ENCODE peak calls at places on chromosomes 3 and 15, in six cellular contexts. One of them, this sample, is unnamed. For H3K36me3, the result is how much of the 10 kb centered on the place peaks cover.

GRCh38 chr3:147195896-147196295 is 210.4 kb downstream of the ZIC4 start:
- DNase-seq in left ventricle myocardium inferior: no peak
- DNase-seq in cardiac muscle cell: no peak
- DNase-seq in hepatocyte: no peak
- DNase-seq in colonic mucosa: no peak
- DNase-seq in HepG2: no peak
- DNase-seq in this sample: no peak

GRCh38 chr3:108001457-108001856 is 89.4 kb downstream of the CD47 start:
- DNase-seq in cardiac muscle cell: peak
- DNase-seq in HepG2: no peak
- DNase-seq in left ventricle myocardium inferior: no peak
- DNase-seq in colonic mucosa: peak
- DNase-seq in hepatocyte: peak
- DNase-seq in this sample: no peak

GRCh38 chr3:14203521-14204079 is 25.0 kb downstream of the LSM3 start:
- DNase-seq in cardiac muscle cell: peak
- DNase-seq in HepG2: peak
- DNase-seq in left ventricle myocardium inferior: no peak
- DNase-seq in colonic mucosa: peak
- DNase-seq in hepatocyte: peak
- DNase-seq in this sample: peak

GRCh38 chr3:123405021-123405420 is 43.9 kb downstream of the ADCY5 start:
- DNase-seq in HepG2: no peak
- DNase-seq in left ventricle myocardium inferior: no peak
- DNase-seq in colonic mucosa: no peak
- DNase-seq in hepatocyte: no peak
- DNase-seq in cardiac muscle cell: no peak
- DNase-seq in this sample: no peak

GRCh38 chr3:158167737-158168469 is 58.0 kb downstream of the RSRC1 start:
- DNase-seq in left ventricle myocardium inferior: no peak
- DNase-seq in cardiac muscle cell: peak
- DNase-seq in HepG2: peak
- DNase-seq in hepatocyte: peak
- DNase-seq in colonic mucosa: no peak
- DNase-seq in this sample: no peak

GRCh38 chr3:108387065-108387464 is 90.7 kb downstream of the HHLA2 start:
- DNase-seq in hepatocyte: no peak
- DNase-seq in left ventricle myocardium inferior: no peak
- DNase-seq in cardiac muscle cell: no peak
- DNase-seq in colonic mucosa: no peak
- DNase-seq in HepG2: no peak
- DNase-seq in this sample: no peak

GRCh38 chr3:119675188-119675874 is 1.9 kb downstream of the COX17 start:
- DNase-seq in colonic mucosa: no peak
- DNase-seq in hepatocyte: no peak
- DNase-seq in cardiac muscle cell: no peak
- DNase-seq in HepG2: no peak
- DNase-seq in left ventricle myocardium inferior: no peak
- DNase-seq in this sample: no peak

GRCh38 chr15:85141601-85142185 is 160.0 kb downstream of the PDE8A start:
- DNase-seq in cardiac muscle cell: no peak
- DNase-seq in HepG2: no peak
- DNase-seq in hepatocyte: no peak
- DNase-seq in colonic mucosa: no peak
- DNase-seq in left ventricle myocardium inferior: no peak
- DNase-seq in this sample: no peak

GRCh38 chr15:39896837-39897236 is 23.2 kb downstream of the GPR176 start:
- DNase-seq in cardiac muscle cell: peak
- DNase-seq in left ventricle myocardium inferior: no peak
- DNase-seq in HepG2: no peak
- DNase-seq in hepatocyte: no peak
- DNase-seq in colonic mucosa: no peak
- DNase-seq in this sample: no peak

GRCh38 chr15:34721802-34722795 is 32.7 kb downstream of the GJD2 start:
- DNase-seq in cardiac muscle cell: peak
- DNase-seq in HepG2: peak
- DNase-seq in colonic mucosa: no peak
- DNase-seq in left ventricle myocardium inferior: peak
- DNase-seq in hepatocyte: peak
- DNase-seq in this sample: peak

GRCh38 chr3:45942051-45942825 is 1.0 kb upstream of the CXCR6 start:
- DNase-seq in colonic mucosa: no peak
- DNase-seq in left ventricle myocardium inferior: no peak
- DNase-seq in cardiac muscle cell: no peak
- DNase-seq in hepatocyte: no peak
- DNase-seq in HepG2: no peak
- DNase-seq in this sample: no peak

GRCh38 chr3:65484964-65485363 is 553.8 kb downstream of the MAGI1 start:
- DNase-seq in cardiac muscle cell: no peak
- DNase-seq in hepatocyte: no peak
- DNase-seq in HepG2: no peak
- DNase-seq in colonic mucosa: no peak
- DNase-seq in left ventricle myocardium inferior: no peak
- DNase-seq in this sample: no peak

GRCh38 chr3:170038434-170039110 is 777 bp downstream of the GPR160 start:
- DNase-seq in left ventricle myocardium inferior: no peak
- DNase-seq in hepatocyte: peak
- DNase-seq in HepG2: no peak
- DNase-seq in cardiac muscle cell: no peak
- DNase-seq in colonic mucosa: peak
- DNase-seq in this sample: no peak

GRCh38 chr3:171459130-171459941 is 869 bp downstream of the TNIK start:
- DNase-seq in hepatocyte: peak
- DNase-seq in HepG2: no peak
- DNase-seq in left ventricle myocardium inferior: peak
- DNase-seq in colonic mucosa: peak
- DNase-seq in cardiac muscle cell: peak
- DNase-seq in this sample: peak

GRCh38 chr3:61443886-61444285 is 117.5 kb upstream of the PTPRG start:
- DNase-seq in HepG2: no peak
- DNase-seq in left ventricle myocardium inferior: no peak
- DNase-seq in colonic mucosa: no peak
- DNase-seq in hepatocyte: no peak
- DNase-seq in cardiac muscle cell: no peak
- DNase-seq in this sample: no peak

GRCh38 chr3:188947983-188948657 is 223.7 kb upstream of the TPRG1 start:
- DNase-seq in cardiac muscle cell: peak
- DNase-seq in hepatocyte: peak
- DNase-seq in left ventricle myocardium inferior: peak
- DNase-seq in colonic mucosa: peak
- DNase-seq in HepG2: no peak
- DNase-seq in this sample: peak

GRCh38 chr3:31196881-31197364 is 302.5 kb upstream of the GADL1 start:
- DNase-seq in cardiac muscle cell: peak
- DNase-seq in colonic mucosa: no peak
- DNase-seq in HepG2: no peak
- DNase-seq in left ventricle myocardium inferior: peak
- DNase-seq in hepatocyte: peak
- DNase-seq in this sample: no peak

GRCh38 chr3:44045476-44046275 is 196.0 kb upstream of the TOPAZ1 start:
- DNase-seq in left ventricle myocardium inferior: no peak
- DNase-seq in cardiac muscle cell: no peak
- DNase-seq in colonic mucosa: peak
- DNase-seq in hepatocyte: peak
- DNase-seq in HepG2: no peak
- DNase-seq in this sample: no peak

GRCh38 chr3:128067481-128067880 is 15.2 kb downstream of the SEC61A1 start:
- DNase-seq in cardiac muscle cell: no peak
- DNase-seq in HepG2: no peak
- DNase-seq in hepatocyte: no peak
- DNase-seq in colonic mucosa: no peak
- DNase-seq in left ventricle myocardium inferior: no peak
- DNase-seq in this sample: no peak

GRCh38 chr3:128068156-128068620 is 16.0 kb downstream of the SEC61A1 start:
- DNase-seq in colonic mucosa: no peak
- DNase-seq in cardiac muscle cell: peak
- DNase-seq in HepG2: peak
- DNase-seq in left ventricle myocardium inferior: no peak
- DNase-seq in hepatocyte: peak
- DNase-seq in this sample: no peak

GRCh38 chr3:128070898-128071591 is 18.8 kb downstream of the SEC61A1 start:
- DNase-seq in cardiac muscle cell: no peak
- DNase-seq in HepG2: no peak
- DNase-seq in hepatocyte: no peak
- DNase-seq in colonic mucosa: no peak
- DNase-seq in left ventricle myocardium inferior: no peak
- DNase-seq in this sample: no peak

GRCh38 chr3:128071771-128072453 is 19.7 kb downstream of the SEC61A1 start:
- DNase-seq in left ventricle myocardium inferior: no peak
- DNase-seq in hepatocyte: no peak
- DNase-seq in colonic mucosa: peak
- DNase-seq in HepG2: no peak
- DNase-seq in cardiac muscle cell: no peak
- DNase-seq in this sample: no peak

DNA sequence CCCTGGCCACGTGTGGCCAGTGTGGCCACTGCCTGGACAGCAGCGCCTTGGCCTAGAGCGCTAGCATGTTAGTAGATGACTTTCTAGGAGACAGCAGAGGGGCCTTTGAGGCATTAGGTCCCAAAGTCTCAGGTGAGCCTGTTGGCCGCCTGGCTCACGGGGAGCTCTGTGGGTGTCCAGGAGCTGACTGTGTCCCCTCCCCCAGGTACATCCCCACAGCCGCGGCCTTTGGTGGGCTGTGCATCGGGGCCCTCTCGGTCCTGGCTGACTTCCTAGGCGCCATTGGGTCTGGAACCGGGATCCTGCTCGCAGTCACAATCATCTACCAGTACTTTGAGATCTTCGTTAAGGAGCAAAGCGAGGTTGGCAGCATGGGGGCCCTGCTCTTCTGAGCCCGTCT is 17.0 kb downstream of the SEC61A1 start:
- DNase-seq in HepG2: no peak
- DNase-seq in hepatocyte: no peak
- DNase-seq in left ventricle myocardium inferior: no peak
- DNase-seq in cardiac muscle cell: no peak
- DNase-seq in colonic mucosa: no peak
- DNase-seq in this sample: no peak
- H3K36me3 ChIP-seq in HepG2: under half
- H3K36me3 ChIP-seq in hepatocyte: under half
- H3K36me3 ChIP-seq in left ventricle myocardium inferior: half or more
- H3K36me3 ChIP-seq in cardiac muscle cell: half or more
- H3K36me3 ChIP-seq in colonic mucosa: under half
- H3K36me3 ChIP-seq in this sample: under half

DNA sequence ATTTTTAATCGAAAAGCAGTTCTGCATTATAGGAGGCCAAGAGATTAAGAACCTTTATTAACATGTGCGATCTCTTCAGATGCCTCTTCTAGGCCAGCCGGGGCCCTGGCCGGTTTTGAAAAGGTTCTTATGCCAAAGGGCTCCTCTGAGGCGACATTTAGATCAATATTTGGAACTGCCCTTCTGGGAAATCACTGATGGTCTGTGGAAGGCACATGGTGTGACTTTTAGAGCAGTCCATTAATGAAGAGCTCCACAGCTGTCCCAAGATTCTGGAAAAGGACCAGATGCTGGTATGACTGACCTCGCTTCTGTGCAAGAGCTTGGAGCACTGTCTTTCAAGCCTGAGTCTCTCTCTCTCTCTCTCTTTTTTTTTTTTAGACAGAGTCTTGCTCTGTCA is 19.7 kb downstream of the MGLL start:
- DNase-seq in hepatocyte: no peak
- DNase-seq in cardiac muscle cell: no peak
- DNase-seq in HepG2: no peak
- DNase-seq in left ventricle myocardium inferior: no peak
- DNase-seq in colonic mucosa: no peak
- DNase-seq in this sample: no peak
- H3K36me3 ChIP-seq in hepatocyte: under half
- H3K36me3 ChIP-seq in cardiac muscle cell: under half
- H3K36me3 ChIP-seq in HepG2: under half
- H3K36me3 ChIP-seq in left ventricle myocardium inferior: half or more
- H3K36me3 ChIP-seq in colonic mucosa: under half
- H3K36me3 ChIP-seq in this sample: under half

DNA sequence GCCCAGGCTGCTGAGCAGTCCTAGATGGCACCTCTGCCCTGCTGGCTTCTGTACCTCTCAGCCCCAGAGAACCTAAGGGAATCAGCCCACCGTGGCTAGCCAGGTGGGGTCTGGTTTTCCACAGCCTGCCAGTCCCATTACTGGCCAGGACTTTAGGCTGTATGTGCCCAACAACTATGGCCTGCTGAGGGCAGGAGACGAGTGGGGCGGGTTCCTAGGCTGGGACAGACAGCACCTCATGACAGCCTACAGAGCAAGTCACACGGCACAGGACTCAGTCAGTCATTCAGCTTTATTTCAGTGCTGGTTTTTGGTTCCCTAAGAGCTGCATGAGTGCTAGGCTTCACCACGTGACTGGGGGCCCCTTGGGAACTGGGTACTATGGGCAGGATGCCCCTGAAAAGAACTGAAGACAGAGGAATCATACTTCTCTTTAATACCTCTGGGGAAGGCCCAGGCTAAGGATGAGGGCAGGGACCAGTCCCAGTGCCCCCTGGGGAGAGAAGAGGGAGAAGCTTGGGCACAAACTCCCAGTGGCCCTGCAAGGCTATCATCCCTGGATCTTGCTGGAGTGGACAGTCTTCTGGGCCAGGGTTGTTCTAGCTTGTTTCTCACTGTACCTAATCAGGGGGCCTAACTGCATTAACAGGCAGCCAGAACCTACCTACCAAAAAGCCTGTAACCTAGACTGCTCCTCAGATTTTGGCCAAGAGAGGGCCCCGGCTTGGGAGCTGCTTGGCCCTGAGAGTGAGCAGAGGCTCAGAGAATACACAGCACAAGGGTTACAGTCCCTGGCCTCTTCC is 14.8 kb downstream of the CLK3 start:
- DNase-seq in colonic mucosa: no peak
- DNase-seq in HepG2: no peak
- DNase-seq in cardiac muscle cell: no peak
- DNase-seq in left ventricle myocardium inferior: no peak
- DNase-seq in hepatocyte: no peak
- DNase-seq in this sample: no peak
- H3K36me3 ChIP-seq in colonic mucosa: under half
- H3K36me3 ChIP-seq in HepG2: half or more
- H3K36me3 ChIP-seq in cardiac muscle cell: half or more
- H3K36me3 ChIP-seq in left ventricle myocardium inferior: half or more
- H3K36me3 ChIP-seq in hepatocyte: under half
- H3K36me3 ChIP-seq in this sample: under half

GRCh38 chr3:184696643-184697042 is 15.2 kb downstream of the MAGEF1 start:
- DNase-seq in HepG2: no peak
- DNase-seq in left ventricle myocardium inferior: no peak
- DNase-seq in colonic mucosa: no peak
- DNase-seq in hepatocyte: peak
- DNase-seq in cardiac muscle cell: peak
- DNase-seq in this sample: no peak

GRCh38 chr3:184697845-184698244 is 14.0 kb downstream of the MAGEF1 start:
- DNase-seq in hepatocyte: no peak
- DNase-seq in colonic mucosa: no peak
- DNase-seq in HepG2: no peak
- DNase-seq in left ventricle myocardium inferior: no peak
- DNase-seq in cardiac muscle cell: no peak
- DNase-seq in this sample: no peak

GRCh38 chr3:184703657-184704056 is 8.2 kb downstream of the MAGEF1 start:
- DNase-seq in HepG2: no peak
- DNase-seq in cardiac muscle cell: no peak
- DNase-seq in left ventricle myocardium inferior: no peak
- DNase-seq in hepatocyte: no peak
- DNase-seq in colonic mucosa: no peak
- DNase-seq in this sample: no peak

DNA sequence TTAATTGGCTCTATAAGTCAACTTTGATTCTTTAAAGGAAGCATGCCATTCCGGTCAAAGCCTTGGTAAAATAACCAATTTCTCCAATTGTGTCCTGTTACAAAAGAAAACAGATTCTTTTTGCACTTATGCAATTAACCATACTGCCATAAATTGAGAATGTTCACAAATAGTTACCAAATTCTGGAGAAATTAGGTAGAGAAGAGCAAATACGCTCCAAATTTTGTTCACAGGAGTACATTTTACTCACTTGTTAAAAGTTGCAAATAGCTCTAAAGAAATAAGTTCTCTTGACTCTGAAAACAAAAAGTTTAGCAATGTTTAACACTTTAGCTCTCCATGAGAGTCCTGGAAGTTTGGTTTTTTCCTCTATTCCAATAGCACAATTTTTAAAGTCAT is 11.1 kb downstream of the MAGEF1 start:
- DNase-seq in left ventricle myocardium inferior: no peak
- DNase-seq in colonic mucosa: no peak
- DNase-seq in cardiac muscle cell: no peak
- DNase-seq in hepatocyte: no peak
- DNase-seq in HepG2: no peak
- DNase-seq in this sample: no peak
- H3K36me3 ChIP-seq in left ventricle myocardium inferior: under half
- H3K36me3 ChIP-seq in colonic mucosa: under half
- H3K36me3 ChIP-seq in cardiac muscle cell: under half
- H3K36me3 ChIP-seq in hepatocyte: under half
- H3K36me3 ChIP-seq in HepG2: under half
- H3K36me3 ChIP-seq in this sample: under half

This sample was measured in uterus.